ENCODE peak calls at places on chromosome 5, in ten cellular contexts. L is cardiac muscle cell; X is SJSA1; A is pancreas; H is PC-3; O is left ventricle myocardium inferior; T is fibroblast of lung; F is Peyer's patch; R is CD4-positive, alpha-beta memory T cell; G is H1. S is an unnamed sample. For H3K4me1, the result is how much of the 10 kb centered on the place peaks cover.

GRCh38 chr5:9059920-9060691 is 485.8 kb downstream of the SEMA5A start:
- DNase-seq in A (no peak), O (peak), F (no peak), G (no peak), X (peak), T (peak), H (peak), L (no peak), R (no peak), S (peak)

GRCh38 chr5:156834916-156835315 is 15.2 kb upstream of the PPP1R2B start:
- DNase-seq in O (no peak), T (no peak), X (no peak), H (no peak), A (no peak), L (no peak), F (no peak), R (no peak), G (no peak), S (no peak)

GRCh38 chr5:143636951-143637528 is 174.9 kb upstream of the HMHB1 start:
- DNase-seq in L (no peak), H (peak), A (no peak), X (no peak), T (peak), R (no peak), O (no peak), G (no peak), F (no peak), S (no peak)

GRCh38 chr5:65672787-65673186 is 48.0 kb downstream of the SHLD3 start:
- DNase-seq in R (no peak), G (no peak), L (no peak), A (no peak), X (no peak), H (peak), O (no peak), T (peak), F (no peak), S (no peak)

GRCh38 chr5:73858054-73858453 is 232.1 kb downstream of the ARHGEF28 start:
- DNase-seq in H (no peak), F (no peak), X (no peak), A (no peak), R (no peak), T (no peak), G (no peak), O (no peak), L (no peak), S (no peak)

GRCh38 chr5:179225387-179225786 is 119.9 kb downstream of the ADAMTS2 start:
- DNase-seq in H (no peak), A (no peak), O (no peak), G (no peak), L (no peak), X (no peak), T (no peak), R (no peak), F (no peak), S (no peak)

GRCh38 chr5:141359790-141360426 is at the start of gene PCDHGB2:
- DNase-seq in R (peak), G (no peak), O (no peak), F (no peak), L (peak), H (peak), X (no peak), A (no peak), T (peak), S (no peak)

GRCh38 chr5:179273441-179274145 is 71.7 kb downstream of the ADAMTS2 start:
- DNase-seq in F (no peak), X (no peak), R (no peak), H (no peak), O (no peak), L (no peak), A (no peak), T (no peak), G (no peak), S (no peak)

GRCh38 chr5:20276061-20276958 is 288.3 kb upstream of the CDH18 start:
- DNase-seq in L (no peak), G (no peak), T (peak), R (no peak), A (no peak), H (peak), F (no peak), O (no peak), X (no peak), S (no peak)

GRCh38 chr5:7742241-7742656 is 108.7 kb downstream of the CFAP90 start:
- DNase-seq in G (no peak), H (peak), F (no peak), R (no peak), O (no peak), T (no peak), L (no peak), A (no peak), X (no peak), S (no peak)

GRCh38 chr5:82259172-82259800 is 18.9 kb downstream of the RPS23 start:
- DNase-seq in A (no peak), O (no peak), H (peak), G (no peak), L (peak), F (no peak), X (no peak), R (no peak), T (peak), S (no peak)

GRCh38 chr5:157143127-157143959 is 678 bp upstream of the MED7 start:
- DNase-seq in H (no peak), A (peak), G (no peak), O (peak), L (peak), R (no peak), F (peak), X (peak), T (no peak), S (peak)

GRCh38 chr5:131357739-131358561 is 94.1 kb downstream of the CDC42SE2 start:
- DNase-seq in R (peak), O (no peak), A (no peak), F (no peak), H (no peak), T (no peak), L (no peak), G (no peak), X (no peak), S (no peak)
- H3K27ac ChIP-seq in R (peak), O (no peak), A (no peak), F (no peak), H (no peak), T (no peak), L (no peak), G (no peak), X (no peak), S (no peak)

GRCh38 chr5:54533541-54534179 is 16.1 kb downstream of the SNX18 start:
- DNase-seq in O (no peak), A (no peak), G (no peak), X (no peak), L (peak), R (no peak), T (peak), F (no peak), H (no peak), S (no peak)

GRCh38 chr5:54534306-54534705 is 16.7 kb downstream of the SNX18 start:
- DNase-seq in L (no peak), X (no peak), R (no peak), O (no peak), T (no peak), F (no peak), G (no peak), H (no peak), A (no peak), S (no peak)

GRCh38 chr5:54528633-54529032 is 11.1 kb downstream of the SNX18 start:
- DNase-seq in F (no peak), A (no peak), L (no peak), H (no peak), R (no peak), G (no peak), T (no peak), X (no peak), O (no peak), S (no peak)

GRCh38 chr5:54529565-54529964 is 12.0 kb downstream of the SNX18 start:
- DNase-seq in A (no peak), L (no peak), H (no peak), F (no peak), X (no peak), G (no peak), O (no peak), R (no peak), T (no peak), S (no peak)

DNA sequence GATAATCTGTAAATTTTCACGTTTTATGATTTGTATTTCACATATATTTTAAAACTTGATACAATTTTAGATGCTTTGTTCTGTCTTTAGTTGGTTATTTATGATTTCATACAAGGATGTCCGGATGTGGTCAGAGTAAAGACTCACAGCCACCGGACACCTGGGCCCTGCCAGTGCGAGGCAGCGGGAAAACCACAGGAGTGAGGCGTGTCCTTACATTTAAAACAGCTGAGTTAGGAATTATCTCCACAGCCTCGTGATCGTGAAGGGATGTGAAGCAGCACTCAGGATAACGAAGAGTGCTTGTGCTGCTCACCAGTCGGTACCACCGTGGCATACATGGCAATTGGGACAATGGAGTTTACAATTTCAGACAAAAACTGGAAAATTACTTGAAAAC is 14.0 kb downstream of the SNX18 start:
- DNase-seq in X (no peak), F (no peak), A (no peak), R (no peak), O (no peak), T (no peak), L (no peak), G (no peak), H (peak), S (no peak)
- H3K4me1 ChIP-seq in X (under half), F (half or more), A (under half), R (under half), O (half or more), T (under half), L (under half), G (under half), H (under half), S (under half)

DNA sequence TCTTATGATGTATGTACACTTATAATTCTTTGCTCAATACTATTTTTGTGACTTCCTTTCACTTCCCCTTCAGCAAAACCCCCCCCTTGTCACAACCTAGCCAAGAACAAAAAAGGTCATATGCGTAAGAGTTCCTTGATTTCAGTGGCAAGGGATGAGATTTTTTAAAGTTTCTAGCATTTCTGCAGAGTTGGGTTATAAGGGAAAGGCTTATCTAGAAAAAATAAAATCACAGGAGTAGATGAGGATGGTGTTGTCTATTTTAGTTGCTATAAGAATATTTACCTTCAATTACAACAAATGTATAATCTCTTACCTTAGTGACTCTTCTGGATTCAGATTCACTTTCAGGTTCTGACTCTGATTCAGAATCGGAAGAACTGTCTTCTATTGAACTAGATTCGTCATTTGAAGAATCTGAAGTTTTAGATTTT is 184.6 kb downstream of the AP3B1 start:
- DNase-seq in O (no peak), F (no peak), G (no peak), T (no peak), L (no peak), H (no peak), A (no peak), R (no peak), X (no peak), S (no peak)
- H3K27ac ChIP-seq in O (no peak), F (no peak), G (no peak), T (no peak), L (no peak), H (no peak), A (no peak), R (no peak), X (no peak), S (no peak)

GRCh38 chr5:140252470-140253126 is 50.3 kb downstream of the PFDN1 start:
- DNase-seq in O (no peak), H (no peak), T (no peak), R (no peak), L (no peak), X (no peak), A (no peak), F (no peak), G (no peak), S (no peak)
- H3K4me1 ChIP-seq in O (half or more), H (under half), T (under half), R (half or more), L (under half), X (half or more), A (under half), F (under half), G (under half), S (under half)

GRCh38 chr5:172833691-172834569 is at the start of gene ERGIC1:
- DNase-seq in X (peak), F (peak), A (peak), L (peak), O (peak), H (peak), R (peak), G (peak), T (peak), S (peak)

GRCh38 chr5:172833372-172833690 is 720 bp upstream of the ERGIC1 start:
- DNase-seq in T (no peak), A (no peak), X (no peak), R (no peak), H (no peak), G (no peak), F (no peak), L (no peak), O (no peak), S (no peak)

GRCh38 chr5:172837640-172838039 is 3.6 kb downstream of the ERGIC1 start:
- DNase-seq in L (no peak), H (peak), F (peak), X (no peak), A (peak), T (no peak), O (no peak), G (no peak), R (peak), S (peak)

GRCh38 chr5:172834570-172835245 is 657 bp downstream of the ERGIC1 start:
- DNase-seq in T (no peak), O (no peak), L (peak), G (peak), F (no peak), A (peak), H (no peak), R (no peak), X (peak), S (no peak)

DNA sequence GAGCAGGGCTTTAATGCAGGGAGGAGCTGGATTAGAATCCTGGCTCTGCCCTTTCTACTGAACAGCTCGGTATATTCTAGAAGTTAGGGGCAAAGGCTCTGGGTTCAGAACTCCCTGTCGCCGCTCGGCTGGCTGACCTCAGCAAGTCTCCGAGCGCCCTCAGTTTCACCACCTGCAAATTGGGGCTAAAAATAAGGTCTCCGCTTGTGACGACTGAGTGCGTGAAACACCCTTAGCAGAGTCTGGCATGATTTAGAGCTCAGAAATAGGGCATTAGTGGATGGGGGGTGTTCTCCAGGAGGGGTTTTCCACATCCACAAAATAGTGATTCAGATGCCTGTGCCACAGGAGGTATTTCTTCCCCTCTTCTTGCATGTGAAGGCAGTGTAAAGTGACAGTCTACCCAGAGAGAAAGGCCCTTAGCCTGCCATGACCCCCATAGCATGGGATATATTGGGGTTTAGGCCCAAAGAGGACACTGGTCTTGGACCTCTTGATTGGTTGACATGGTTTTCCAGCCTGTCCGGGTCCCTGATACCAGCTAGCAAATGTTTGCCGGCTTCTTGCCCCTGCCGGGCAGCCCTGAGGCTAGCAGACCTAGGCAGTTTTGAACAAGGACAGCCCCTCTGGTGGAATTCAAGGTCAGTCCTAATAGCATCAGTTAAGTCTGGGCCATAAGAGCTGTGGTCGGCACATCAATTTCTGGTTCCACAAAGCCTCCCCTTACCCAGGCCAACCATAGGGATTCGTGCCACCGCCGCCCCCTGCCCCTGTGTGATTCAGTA is 1.4 kb downstream of the ERGIC1 start:
- DNase-seq in O (no peak), T (no peak), R (no peak), A (no peak), L (no peak), G (no peak), F (no peak), X (no peak), H (no peak), S (no peak)
- H3K27ac ChIP-seq in O (peak), T (peak), R (peak), A (peak), L (no peak), G (peak), F (peak), X (no peak), H (peak), S (peak)

GRCh38 chr5:72454996-72455395 is 52.2 kb downstream of the ZNF366 start:
- DNase-seq in F (no peak), T (no peak), R (no peak), O (no peak), H (no peak), A (no peak), X (no peak), L (no peak), G (no peak), S (no peak)
- H3K4me1 ChIP-seq in F (under half), T (under half), R (under half), O (half or more), H (under half), A (under half), X (under half), L (under half), G (under half), S (under half)

GRCh38 chr5:98468188-98468869 is 305.1 kb upstream of the RGMB start:
- DNase-seq in F (no peak), H (peak), R (no peak), T (peak), X (no peak), L (no peak), A (no peak), G (no peak), O (no peak), S (no peak)
- H3K27ac ChIP-seq in F (no peak), H (peak), R (no peak), T (peak), X (peak), L (no peak), A (no peak), G (no peak), O (no peak), S (no peak)

GRCh38 chr5:83540783-83541182 is 69.2 kb downstream of the VCAN start:
- DNase-seq in F (no peak), X (no peak), G (no peak), R (no peak), O (no peak), H (no peak), L (no peak), A (no peak), T (no peak), S (no peak)

GRCh38 chr5:83542839-83543238 is 71.3 kb downstream of the VCAN start:
- DNase-seq in L (no peak), F (no peak), H (no peak), T (no peak), R (no peak), X (no peak), O (no peak), A (no peak), G (no peak), S (no peak)

GRCh38 chr5:83540105-83540504 is 68.6 kb downstream of the VCAN start:
- DNase-seq in R (no peak), G (no peak), L (no peak), O (no peak), A (no peak), T (no peak), H (no peak), F (no peak), X (no peak), S (no peak)

GRCh38 chr5:83547156-83547555 is 75.6 kb downstream of the VCAN start:
- DNase-seq in R (no peak), F (no peak), H (no peak), O (no peak), X (no peak), T (no peak), G (no peak), A (no peak), L (no peak), S (no peak)

GRCh38 chr5:83543898-83544297 is 72.4 kb downstream of the VCAN start:
- DNase-seq in L (no peak), H (no peak), R (no peak), F (no peak), G (no peak), A (no peak), T (no peak), X (no peak), O (no peak), S (no peak)
- H3K4me1 ChIP-seq in L (under half), H (under half), R (under half), F (under half), G (under half), A (under half), T (under half), X (under half), O (under half), S (under half)

S was measured in right cardiac atrium.